ENCODE peak calls at places on chromosomes 4 and X, in nine cellular contexts. Z is esophagus squamous epithelium; D is astrocyte of the cerebellum; Q is fibroblast of pulmonary artery; S is left ventricle myocardium inferior; T is lung; E is CD4-positive, alpha-beta T cell; C is body of pancreas; U is HCT116. K is an unnamed sample.

GRCh38 chrX:57905141-57905540 is 5.1 kb downstream of the ZXDA start:
- DNase-seq in Q (peak), Z (no peak), C (no peak), D (no peak), U (no peak), E (no peak), S (no peak), T (no peak), K (no peak)

GRCh38 chr4:98746936-98747658 is 88.7 kb upstream of the TSPAN5 start:
- DNase-seq in Z (no peak), S (no peak), U (no peak), E (no peak), Q (peak), C (no peak), T (no peak), D (no peak), K (no peak)

GRCh38 chr4:158811704-158812103 is 42.9 kb downstream of the FNIP2 start:
- DNase-seq in D (no peak), Q (peak), C (peak), U (no peak), E (no peak), T (no peak), S (no peak), Z (no peak), K (no peak)

GRCh38 chr4:111698361-111698760 is 446.9 kb upstream of the FAM241A start:
- DNase-seq in E (no peak), D (no peak), T (no peak), Z (no peak), S (no peak), C (no peak), Q (no peak), U (no peak), K (no peak)

GRCh38 chr4:122689972-122690371 is 42.5 kb upstream of the BBS12 start:
- DNase-seq in Q (no peak), E (no peak), T (no peak), S (no peak), U (no peak), D (no peak), Z (no peak), C (no peak), K (no peak)

GRCh38 chr4:122758033-122758432 is 25.5 kb downstream of the BBS12 start:
- DNase-seq in D (no peak), Z (no peak), T (no peak), C (no peak), Q (peak), E (no peak), U (peak), S (no peak), K (no peak)

GRCh38 chrX:154542723-154543424 is 3.8 kb downstream of the G6PD start:
- DNase-seq in S (no peak), Q (no peak), C (no peak), Z (no peak), T (peak), E (no peak), U (no peak), D (no peak), K (no peak)

GRCh38 chrX:43559643-43560042 is 96.5 kb upstream of the MAOA start:
- DNase-seq in D (peak), T (peak), S (peak), Z (no peak), U (peak), C (peak), Q (peak), E (peak), K (no peak)

GRCh38 chr4:151284534-151285245 is 7.7 kb downstream of the PRSS48 start:
- DNase-seq in D (no peak), Q (no peak), Z (no peak), T (no peak), C (no peak), S (no peak), U (no peak), E (no peak), K (no peak)

GRCh38 chr4:82629238-82630000 is 67.6 kb upstream of the TMEM150C start:
- DNase-seq in C (no peak), Z (no peak), U (no peak), T (no peak), E (no peak), Q (peak), S (no peak), D (no peak), K (no peak)

GRCh38 chrX:49001521-49002090 is 458 bp downstream of the GRIPAP1 start:
- DNase-seq in S (no peak), E (peak), C (no peak), D (no peak), Z (no peak), T (peak), U (peak), Q (peak), K (no peak)

GRCh38 chrX:14354541-14354940 is 174.8 kb upstream of the GLRA2 start:
- DNase-seq in U (no peak), Q (peak), T (no peak), C (no peak), E (no peak), Z (no peak), D (no peak), S (no peak), K (no peak)

GRCh38 chr4:122764808-122765189 is 32.3 kb downstream of the BBS12 start:
- DNase-seq in Q (peak), S (no peak), T (no peak), U (no peak), C (no peak), Z (no peak), E (no peak), D (no peak), K (no peak)

GRCh38 chr4:122603156-122603574 is 17.7 kb downstream of the IL21 start:
- DNase-seq in S (no peak), D (no peak), T (no peak), Q (no peak), E (no peak), Z (no peak), U (no peak), C (no peak), K (no peak)

GRCh38 chr4:168385142-168385490 is 66.6 kb upstream of the DDX60 start:
- DNase-seq in E (no peak), Z (no peak), S (no peak), C (no peak), T (no peak), U (no peak), D (no peak), Q (no peak), K (no peak)

GRCh38 chr4:2787230-2788100 is 5.4 kb upstream of the SH3BP2 start:
- DNase-seq in C (no peak), U (no peak), S (no peak), E (no peak), T (no peak), Q (no peak), D (no peak), Z (no peak), K (no peak)

GRCh38 chr4:119626420-119626819 is 2.2 kb downstream of the PDE5A start:
- DNase-seq in T (no peak), S (no peak), E (no peak), U (no peak), Z (no peak), Q (no peak), C (no peak), D (no peak), K (no peak)

GRCh38 chr4:119629142-119629471 is 503 bp upstream of the PDE5A start:
- DNase-seq in E (no peak), T (no peak), Q (no peak), U (no peak), D (no peak), Z (no peak), C (no peak), S (no peak), K (no peak)

GRCh38 chr4:119626943-119627266 is 1.7 kb downstream of the PDE5A start:
- DNase-seq in Z (no peak), D (no peak), E (no peak), S (no peak), T (no peak), C (no peak), Q (no peak), U (no peak), K (no peak)

GRCh38 chr4:119628281-119629141 is at the start of gene PDE5A:
- DNase-seq in Q (peak), C (peak), E (peak), S (peak), T (peak), U (peak), Z (peak), D (peak), K (peak)

GRCh38 chr4:119627267-119628190 is 1.1 kb downstream of the PDE5A start:
- DNase-seq in U (peak), Z (no peak), Q (peak), E (peak), C (peak), S (peak), T (peak), D (no peak), K (peak)
- TF ChIP-seq CTCF in U (peak), Z (no peak), Q (no peak), E (peak), C (peak), S (peak), T (peak), D (peak), K (peak)

GRCh38 chrX:20221902-20222301 is 44.8 kb downstream of the RPS6KA3 start:
- DNase-seq in E (no peak), T (no peak), U (no peak), D (no peak), Z (no peak), C (peak), Q (no peak), S (no peak), K (no peak)

GRCh38 chrX:20217906-20218305 is 48.8 kb downstream of the RPS6KA3 start:
- DNase-seq in S (no peak), E (no peak), T (no peak), C (no peak), Q (no peak), U (no peak), D (no peak), Z (no peak), K (no peak)

GRCh38 chrX:20217279-20217678 is 49.4 kb downstream of the RPS6KA3 start:
- DNase-seq in U (peak), E (no peak), D (peak), T (no peak), Q (peak), S (no peak), Z (no peak), C (no peak), K (no peak)

GRCh38 chrX:20215565-20215964 is 51.1 kb downstream of the RPS6KA3 start:
- DNase-seq in D (no peak), E (no peak), T (no peak), C (no peak), Z (no peak), Q (no peak), U (no peak), S (no peak), K (no peak)

GRCh38 chrX:20218809-20219505 is 47.8 kb downstream of the RPS6KA3 start:
- DNase-seq in C (peak), U (no peak), D (no peak), Q (peak), S (no peak), T (no peak), E (no peak), Z (no peak), K (no peak)
- TF ChIP-seq CTCF in C (no peak), U (no peak), D (peak), Q (no peak), S (peak), T (no peak), E (no peak), Z (no peak), K (peak)

DNA sequence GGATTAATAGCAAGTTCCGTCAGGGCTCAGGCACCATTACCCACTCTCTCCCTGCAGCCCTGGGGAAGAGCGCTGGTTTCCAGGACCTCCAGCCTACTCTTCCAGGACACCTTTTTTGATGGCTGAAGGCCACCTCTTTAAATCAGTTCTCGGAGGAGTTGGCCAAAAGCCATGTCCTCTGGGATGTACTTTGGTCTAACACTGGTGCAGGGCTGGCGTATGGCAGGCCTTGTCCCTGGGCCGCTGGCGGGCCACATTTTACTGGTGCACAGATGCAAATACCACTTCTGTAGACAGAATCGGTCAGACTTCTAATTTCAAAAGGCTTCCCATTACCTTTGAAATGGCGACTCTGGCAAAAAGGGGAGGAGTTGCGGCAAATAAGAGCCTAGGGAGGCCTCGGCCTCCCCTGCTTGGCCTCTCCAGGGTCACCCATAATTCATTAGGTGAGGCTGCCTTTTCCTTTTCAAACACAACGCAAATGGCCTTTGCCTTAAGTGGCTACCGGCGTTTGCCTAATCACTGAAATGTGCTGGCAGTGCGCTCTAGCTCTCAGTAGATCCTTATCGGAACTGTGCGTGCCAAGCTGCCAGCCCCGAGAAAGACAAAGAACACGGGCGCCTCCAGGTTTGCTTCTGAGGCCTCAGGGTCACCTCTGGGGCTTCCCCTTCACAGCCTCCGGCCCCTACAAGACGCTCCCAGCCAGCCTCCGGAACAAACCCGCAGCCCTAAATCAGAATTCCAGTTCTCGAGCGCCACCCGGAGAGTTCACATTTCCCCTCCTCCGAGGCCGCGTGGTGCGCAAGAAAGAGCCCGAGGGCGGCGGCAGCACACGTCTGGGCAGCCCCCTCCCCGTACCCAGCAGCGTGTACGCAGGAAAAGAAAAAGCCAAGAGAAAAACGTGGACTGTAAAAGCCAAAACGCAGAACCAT is 76.2 kb upstream of the BCOR start:
- DNase-seq in C (peak), D (no peak), Q (no peak), U (peak), Z (peak), T (peak), E (no peak), S (no peak), K (no peak)
- TF ChIP-seq CTCF in C (no peak), D (no peak), Q (no peak), U (no peak), Z (no peak), T (no peak), E (no peak), S (no peak), K (no peak)

DNA sequence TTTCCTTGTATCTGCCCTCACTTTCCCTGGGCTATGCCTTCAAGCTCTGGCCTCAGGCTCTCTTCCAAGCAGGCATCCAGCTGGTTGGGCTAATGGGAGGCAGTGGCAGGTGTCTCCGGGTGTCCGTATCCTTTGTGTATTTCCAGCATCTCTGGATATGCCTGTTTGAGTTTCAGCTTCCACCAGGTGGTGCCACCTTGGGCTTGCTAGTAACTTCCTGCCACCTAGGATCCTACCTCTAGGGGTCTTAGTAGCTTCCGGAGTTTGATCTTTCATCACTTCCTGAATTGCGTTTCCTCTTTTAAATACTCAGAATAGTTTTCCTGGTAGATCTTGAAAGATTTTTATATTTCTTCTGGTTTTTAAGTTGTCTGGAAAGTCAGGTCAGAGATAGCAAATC is 23.2 kb upstream of the ANOS1 start:
- DNase-seq in D (no peak), E (no peak), Q (no peak), Z (no peak), C (no peak), S (no peak), T (no peak), U (no peak), K (no peak)
- TF ChIP-seq CTCF in D (peak), E (no peak), Q (no peak), Z (no peak), C (no peak), S (no peak), T (no peak), U (no peak), K (peak)

K was measured in osteocyte.